ENCODE peak calls at places on chromosomes 1 and 21, in five cellular contexts. C is testis, S is colonic mucosa, A is sigmoid colon, J is H1. H is an unnamed sample.

GRCh38 chr1:117537291-117537920 is 68.4 kb upstream of the TENT5C start:
- DNase-seq in C (no peak), A (no peak), S (peak; percentile 82), J (no peak), H (no peak)

GRCh38 chr1:119139393-119139792 is 1.1 kb downstream of the WARS2 start:
- DNase-seq in A (no peak), C (no peak), J (no peak), S (peak; percentile 29), H (no peak)

GRCh38 chr21:42321845-42322244 is 6.6 kb upstream of the TFF3 start:
- DNase-seq in J (peak; percentile 29), C (no peak), S (no peak), A (peak; percentile 35), H (no peak)

GRCh38 chr1:94191216-94191615 is 46.2 kb downstream of the ARHGAP29 start:
- DNase-seq in A (no peak), J (no peak), C (no peak), S (no peak), H (no peak)

GRCh38 chr1:181482521-181483083 is 715 bp upstream of the CACNA1E start:
- DNase-seq in J (peak; percentile 84), S (peak; percentile 54), A (no peak), C (peak; percentile 73), H (no peak)

GRCh38 chr1:3533051-3534048 is 78.0 kb downstream of the MEGF6 start:
- DNase-seq in C (no peak), J (peak; percentile 65), A (no peak), S (no peak), H (no peak)

GRCh38 chr1:86779308-86780191 is 75.2 kb downstream of the SH3GLB1 start:
- DNase-seq in A (no peak), C (no peak), S (peak; percentile 31), J (no peak), H (no peak)

GRCh38 chr1:99482750-99483149 is 163.2 kb upstream of the PALMD start:
- DNase-seq in J (no peak), A (no peak), S (no peak), C (no peak), H (no peak)

GRCh38 chr1:195909061-195909460 is 699.2 kb downstream of the KCNT2 start:
- DNase-seq in J (no peak), A (no peak), S (no peak), C (no peak), H (no peak)

GRCh38 chr1:228011721-228012311 is 5.0 kb downstream of the WNT3A start:
- DNase-seq in S (no peak), J (no peak), A (peak; percentile 54), C (peak; percentile 8), H (peak; percentile 8)

GRCh38 chr21:29654855-29655254 is 284.9 kb downstream of the GRIK1 start:
- DNase-seq in A (no peak), S (no peak), C (no peak), J (no peak), H (no peak)

GRCh38 chr1:85308837-85309350 is 32.5 kb upstream of the BCL10 start:
- DNase-seq in S (no peak), A (no peak), J (no peak), C (no peak), H (no peak)

GRCh38 chr1:10378071-10378841 is 20.6 kb upstream of the PGD start:
- DNase-seq in A (peak; percentile 69), S (no peak), J (no peak), C (peak; percentile 94), H (peak; percentile 83)

GRCh38 chr1:42979037-42979432 is 20.4 kb upstream of the SLC2A1 start:
- DNase-seq in S (no peak), A (no peak), J (no peak), C (no peak), H (no peak)

GRCh38 chr1:205667909-205668643 is 12.2 kb downstream of the SLC45A3 start:
- DNase-seq in C (no peak), S (peak; percentile 75), A (no peak), J (no peak), H (no peak)

GRCh38 chr1:10945988-10946387 is 66.5 kb upstream of the TARDBP start:
- DNase-seq in J (no peak), A (no peak), S (no peak), C (no peak), H (no peak)

GRCh38 chr1:43065191-43065590 is 106.5 kb upstream of the SLC2A1 start:
- DNase-seq in S (no peak), J (no peak), C (no peak), A (no peak), H (no peak)

GRCh38 chr1:24770891-24771290 is 25.6 kb downstream of the CLIC4 start:
- DNase-seq in A (no peak), S (no peak), J (no peak), C (no peak), H (no peak)

GRCh38 chr1:85374160-85374559 is 90.8 kb downstream of the DDAH1 start:
- DNase-seq in S (no peak), A (no peak), J (no peak), C (no peak), H (peak; percentile 52)

GRCh38 chr21:39057121-39057520 is 126.1 kb downstream of the PSMG1 start:
- DNase-seq in A (no peak), J (no peak), C (no peak), S (no peak), H (no peak)

GRCh38 chr1:116345830-116346229 is 27.2 kb upstream of the ATP1A1 start:
- DNase-seq in J (no peak), A (no peak), C (no peak), S (no peak), H (no peak)

GRCh38 chr1:234605983-234606730 is 3.8 kb downstream of the IRF2BP2 start:
- DNase-seq in C (no peak), A (no peak), S (no peak), J (no peak), H (peak; percentile 83)

GRCh38 chr1:243312962-243313634 is 57.3 kb downstream of the SDCCAG8 start:
- DNase-seq in J (no peak), C (no peak), A (no peak), S (no peak), H (no peak)

GRCh38 chr1:204190212-204191211 is 5.8 kb downstream of the KISS1 start:
- DNase-seq in A (no peak), C (no peak), J (peak; percentile 84), S (peak; percentile 70), H (no peak)

GRCh38 chr1:2946291-2946690 is 75.0 kb upstream of the ACTRT2 start:
- DNase-seq in S (no peak), J (no peak), A (peak; percentile 34), C (no peak), H (no peak)

GRCh38 chr1:62003777-62004176 is 190.9 kb upstream of the L1TD1 start:
- DNase-seq in J (no peak), S (no peak), A (no peak), C (no peak), H (no peak)

GRCh38 chr1:62494137-62494536 is 57.3 kb downstream of the USP1 start:
- DNase-seq in J (no peak), A (no peak), C (no peak), S (no peak), H (no peak)

GRCh38 chr1:229855999-229856650 is 210.9 kb upstream of the GALNT2 start:
- DNase-seq in C (no peak), A (no peak), J (no peak), S (no peak), H (no peak)

GRCh38 chr1:214846276-214846675 is 236.3 kb upstream of the KCNK2 start:
- DNase-seq in J (no peak), S (no peak), C (no peak), A (no peak), H (no peak)

GRCh38 chr1:109626682-109627408 is 7.2 kb downstream of the AMPD2 start:
- DNase-seq in J (peak; percentile 27), C (no peak), A (no peak), S (no peak), H (no peak)

DNA sequence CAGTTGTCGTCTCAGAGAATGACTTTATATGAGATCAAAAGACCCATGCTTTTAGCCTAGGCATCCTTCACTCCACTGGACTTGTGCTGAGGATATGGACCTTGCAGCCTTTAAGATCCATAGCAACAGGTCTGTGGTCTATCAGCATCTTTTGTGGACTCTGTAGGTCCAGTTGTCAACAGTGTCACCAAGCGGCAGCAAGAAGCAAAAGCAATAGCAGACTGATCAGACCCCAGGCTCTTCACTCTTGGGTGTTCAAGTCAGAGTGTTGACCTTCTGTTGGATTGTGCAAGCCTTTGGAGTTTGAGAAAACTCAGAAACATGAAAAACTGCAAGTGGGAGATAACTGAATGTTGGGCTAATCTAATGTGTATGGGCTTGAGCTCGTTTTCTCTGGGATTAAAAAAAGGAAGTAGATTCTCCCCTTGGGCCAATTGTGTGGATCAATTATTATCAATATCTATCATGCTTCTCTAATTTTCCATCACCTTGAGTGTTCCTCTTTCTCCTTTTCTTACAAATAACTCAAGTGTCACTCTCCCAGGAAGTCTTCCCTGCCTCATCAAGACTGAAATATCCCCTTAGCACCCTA is 144.2 kb downstream of the LYPLAL1 start:
- DNase-seq in A (no peak), S (no peak), C (no peak), J (no peak), H (no peak)
- TF ChIP-seq CTCF in A (no peak), S (no peak), C (no peak), J (peak; percentile 75), H (no peak)

GRCh38 chr1:193919827-193920226 is 733.4 kb upstream of the B3GALT2 start:
- DNase-seq in S (no peak), C (no peak), A (no peak), J (no peak), H (no peak)
- H3K36me3 ChIP-seq in S (no peaks in the 10 kb centered on the region), C (no peaks in the 10 kb centered on the region), A (no peaks in the 10 kb centered on the region), J (no peaks in the 10 kb centered on the region), H (no peaks in the 10 kb centered on the region)

GRCh38 chr1:172090511-172090817 is 249.2 kb downstream of the DNM3 start:
- DNase-seq in J (no peak), A (no peak), C (no peak), S (no peak), H (no peak)
- TF ChIP-seq CTCF in J (no peak), A (no peak), C (no peak), S (peak; percentile 17), H (no peak)

GRCh38 chr1:1483714-1484113 is 12.1 kb downstream of the ATAD3B start:
- DNase-seq in J (no peak), S (no peak), C (no peak), A (no peak), H (no peak)
- H3K36me3 ChIP-seq in J (peaks cover 49% of the 10 kb centered on the region), S (peaks cover 5% of the 10 kb centered on the region), C (no peaks in the 10 kb centered on the region), A (peaks cover 58% of the 10 kb centered on the region), H (no peaks in the 10 kb centered on the region)

DNA sequence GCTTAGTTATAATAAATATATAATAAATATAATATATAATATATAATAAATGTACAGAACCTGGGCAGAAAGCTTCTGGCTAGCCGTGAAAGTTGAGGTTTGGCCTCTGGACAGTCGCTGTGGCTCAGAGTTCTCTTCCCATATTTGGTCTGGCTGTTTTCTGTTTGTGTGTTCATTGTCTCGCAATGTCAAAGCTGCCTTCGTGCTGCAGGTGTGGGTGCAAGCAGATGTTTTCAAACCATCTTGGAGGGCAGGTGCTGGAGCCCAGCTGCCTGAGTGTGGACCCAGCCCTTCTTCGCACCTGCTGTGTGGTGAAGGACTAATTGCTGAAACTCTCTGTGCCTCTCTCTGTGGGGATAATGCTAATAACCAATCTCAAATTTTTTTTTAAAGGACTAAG is 3.6 kb upstream of the CSTB start:
- DNase-seq in S (no peak), J (no peak), A (no peak), C (no peak), H (no peak)
- TF ChIP-seq CTCF in S (no peak), J (no peak), A (no peak), C (no peak), H (no peak)

GRCh38 chr1:21847223-21848205 is 35.4 kb downstream of the LDLRAD2 start:
- DNase-seq in C (no peak), J (no peak), A (no peak), S (no peak), H (no peak)
- H3K36me3 ChIP-seq in C (no peaks in the 10 kb centered on the region), J (peaks cover 54% of the 10 kb centered on the region), A (peaks cover 98% of the 10 kb centered on the region), S (peaks cover 12% of the 10 kb centered on the region), H (no peaks in the 10 kb centered on the region)